ENCODE peak calls at places on chromosomes 5 and 9, in seven cellular contexts. H, Z, P, K, T, S and O are unnamed samples.

GRCh38 chr9:115012476-115012875 is 82.1 kb upstream of the TNFSF8 start:
- DNase-seq in K (no peak), P (no peak), H (no peak), S (no peak), Z (no peak), T (no peak), O (no peak)

GRCh38 chr9:114372971-114373591 is 14.7 kb downstream of the AKNA start:
- DNase-seq in K (no peak), Z (peak; percentile 93), H (no peak), S (no peak), P (no peak), T (no peak), O (peak; percentile 99)

GRCh38 chr9:90858505-90858904 is 56.9 kb downstream of the SYK start:
- DNase-seq in T (no peak), K (no peak), Z (no peak), P (no peak), S (no peak), H (no peak), O (no peak)

GRCh38 chr5:119166026-119166425 is 95.1 kb downstream of the DMXL1 start:
- DNase-seq in T (no peak), P (no peak), H (no peak), Z (no peak), K (no peak), S (no peak), O (no peak)

GRCh38 chr9:126618590-126619335 is 5.0 kb downstream of the LMX1B start:
- DNase-seq in Z (no peak), P (no peak), T (no peak), K (no peak), S (no peak), H (peak; percentile 51), O (no peak)

GRCh38 chr5:80192507-80193241 is 63.2 kb downstream of the SERINC5 start:
- DNase-seq in S (no peak), T (peak; percentile 31), H (no peak), K (no peak), P (peak; percentile 5), Z (no peak), O (no peak)

GRCh38 chr9:89676281-89676680 is 71.5 kb downstream of the GADD45G start:
- DNase-seq in H (no peak), P (no peak), S (no peak), T (no peak), Z (no peak), K (no peak), O (no peak)

GRCh38 chr5:44935262-44935661 is 126.5 kb downstream of the MRPS30 start:
- DNase-seq in P (peak; percentile 20), H (peak; percentile 60), Z (no peak), S (no peak), K (no peak), T (no peak), O (peak; percentile 39)

GRCh38 chr5:169161022-169161680 is 139.8 kb downstream of the SLIT3 start:
- DNase-seq in K (peak; percentile 53), S (no peak), P (peak; percentile 90), H (peak; percentile 18), Z (no peak), T (no peak), O (peak; percentile 63)

DNA sequence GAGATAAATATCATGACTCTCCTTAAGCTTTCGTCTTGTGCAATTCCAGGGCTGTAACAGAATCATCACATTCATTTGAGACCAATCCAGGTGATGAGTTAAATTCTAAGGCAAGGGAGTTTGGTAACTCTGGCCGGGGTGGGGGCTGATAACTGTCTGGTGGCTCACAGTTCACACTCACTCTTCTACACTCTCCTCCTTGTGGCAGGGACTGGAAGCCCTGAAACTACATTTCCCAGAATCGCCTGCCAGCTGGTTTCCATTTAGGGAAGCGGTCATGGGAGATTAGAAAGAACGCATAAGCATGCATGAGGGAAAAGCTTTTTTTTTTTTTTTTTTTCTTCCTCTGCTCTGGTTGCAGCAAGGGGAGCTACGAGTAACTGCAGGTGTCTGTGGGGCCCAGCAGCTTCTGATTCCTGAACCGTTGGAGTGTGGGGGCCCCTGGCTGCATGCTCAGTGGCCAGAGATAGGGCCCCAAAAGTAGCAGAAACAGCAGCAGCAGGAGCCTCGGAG is 154.8 kb upstream of the TBC1D2 start:
- DNase-seq in P (no peak), T (peak; percentile 10), H (peak; percentile 53), Z (no peak), K (peak; percentile 55), S (peak; percentile 68), O (peak; percentile 56)
- TF ChIP-seq MAX in P (no peak), T (no peak), H (no peak), Z (no peak), K (no peak), S (peak; percentile 67), O (no peak)

DNA sequence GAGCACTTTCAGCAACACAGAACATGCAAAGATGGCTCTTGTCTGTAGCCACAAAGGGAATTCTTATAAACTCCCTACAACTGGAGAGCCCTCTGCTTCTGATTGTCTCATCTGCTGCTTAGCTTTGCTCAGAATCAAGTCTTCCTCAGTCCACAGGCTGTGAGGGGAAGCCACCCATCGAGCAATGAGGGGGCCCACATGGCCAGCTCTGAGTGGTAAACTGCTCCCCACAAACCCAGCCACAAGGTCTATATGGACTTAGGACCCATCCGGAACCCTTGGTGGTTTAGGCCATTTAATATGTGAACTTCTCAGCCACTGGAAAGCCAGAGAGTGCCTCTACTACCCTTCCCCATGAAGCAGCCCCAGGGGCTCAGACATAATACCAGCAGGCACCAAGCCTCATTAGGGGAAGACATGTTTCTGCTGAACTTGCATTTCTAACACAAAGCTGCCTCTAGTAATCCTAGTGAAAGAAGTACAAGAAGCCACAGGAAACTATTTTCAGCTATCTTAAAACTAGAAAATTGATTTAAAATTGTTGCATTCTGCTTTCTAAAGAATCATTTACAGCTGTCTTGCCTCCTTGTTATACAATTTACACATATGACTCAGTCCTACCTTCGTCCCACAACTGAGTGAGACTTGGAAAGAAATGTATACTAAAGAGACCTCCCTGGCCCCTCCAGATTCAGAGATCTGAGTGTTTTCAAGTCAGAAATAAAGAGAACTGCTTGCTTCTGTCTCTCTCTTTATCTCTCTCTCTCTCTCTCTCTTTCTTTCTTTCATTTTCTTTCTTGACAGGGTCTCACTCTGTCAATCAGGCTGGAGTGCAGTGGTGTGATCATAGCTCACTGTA is 90.2 kb downstream of the ESM1 start:
- DNase-seq in Z (no peak), H (no peak), P (no peak), T (no peak), K (no peak), S (no peak), O (no peak)
- TF ChIP-seq MAX in Z (no peak), H (no peak), P (no peak), T (no peak), K (no peak), S (no peak), O (no peak)

DNA sequence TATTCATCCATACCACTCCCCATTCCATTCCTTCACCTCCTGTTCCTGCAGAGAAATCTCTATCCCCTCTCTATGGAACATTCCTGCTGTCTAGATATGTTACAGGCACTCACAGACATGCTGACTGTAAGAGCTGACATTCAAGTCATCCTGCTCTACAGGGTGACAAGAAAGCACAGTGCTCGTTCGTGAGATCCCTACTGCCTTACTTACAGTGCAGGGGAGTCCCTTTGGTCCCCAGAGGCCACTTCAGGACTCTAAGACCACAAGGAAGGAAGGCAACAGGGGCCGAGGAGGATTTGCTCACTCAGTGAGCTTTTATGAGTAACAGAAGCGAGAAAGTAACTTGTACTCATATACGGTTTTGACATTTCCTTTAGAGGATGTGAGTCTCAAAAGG is 110.5 kb downstream of the GAS1 start:
- DNase-seq in S (no peak), H (no peak), Z (peak; percentile 28), P (no peak), T (no peak), K (no peak), O (peak; percentile 14)
- TF ChIP-seq MAX in S (no peak), H (no peak), Z (no peak), P (no peak), T (no peak), K (no peak), O (no peak)

GRCh38 chr5:110884005-110884404 is 145.2 kb downstream of the SLC25A46 start:
- DNase-seq in S (no peak), Z (no peak), K (no peak), H (no peak), P (no peak), T (no peak), O (no peak)

GRCh38 chr5:110879675-110880074 is 140.9 kb downstream of the SLC25A46 start:
- DNase-seq in H (no peak), T (no peak), P (no peak), S (no peak), Z (no peak), K (no peak), O (peak; percentile 2)

DNA sequence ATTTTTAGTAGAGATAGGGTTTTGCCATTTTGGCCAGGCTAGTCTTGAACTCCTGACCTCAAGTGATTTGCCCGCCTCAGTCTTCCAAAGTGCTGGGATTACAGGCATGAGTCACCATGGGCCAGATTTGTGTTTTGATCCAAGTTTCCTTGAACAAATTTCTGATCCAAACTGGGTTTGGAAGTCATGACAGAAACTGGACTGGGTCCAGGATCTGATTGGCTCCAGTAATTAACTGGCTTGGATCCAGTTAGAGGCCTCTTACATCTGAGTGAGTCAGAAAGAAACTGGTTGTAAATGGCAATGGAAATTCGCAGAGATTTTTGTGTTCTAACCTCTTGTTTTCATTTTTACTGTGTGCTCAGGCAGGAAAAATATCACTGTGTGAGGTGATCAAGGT is 141.6 kb downstream of the SLC25A46 start:
- DNase-seq in K (no peak), Z (peak; percentile 4), T (no peak), S (no peak), H (no peak), P (no peak), O (no peak)
- TF ChIP-seq MAX in K (no peak), Z (no peak), T (no peak), S (no peak), H (no peak), P (no peak), O (no peak)

GRCh38 chr9:134420974-134421432 is 94.7 kb downstream of the RXRA start:
- DNase-seq in T (no peak), H (no peak), P (no peak), K (no peak), S (no peak), Z (no peak), O (no peak)

GRCh38 chr9:134418354-134418753 is 92.1 kb downstream of the RXRA start:
- DNase-seq in Z (no peak), T (no peak), P (no peak), S (no peak), H (no peak), K (no peak), O (no peak)

GRCh38 chr9:134418986-134419683 is 92.9 kb downstream of the RXRA start:
- DNase-seq in P (no peak), Z (no peak), H (no peak), T (no peak), K (no peak), S (no peak), O (no peak)

GRCh38 chr9:134420281-134420835 is 94.1 kb downstream of the RXRA start:
- DNase-seq in S (no peak), K (no peak), P (no peak), Z (no peak), H (no peak), T (no peak), O (no peak)

DNA sequence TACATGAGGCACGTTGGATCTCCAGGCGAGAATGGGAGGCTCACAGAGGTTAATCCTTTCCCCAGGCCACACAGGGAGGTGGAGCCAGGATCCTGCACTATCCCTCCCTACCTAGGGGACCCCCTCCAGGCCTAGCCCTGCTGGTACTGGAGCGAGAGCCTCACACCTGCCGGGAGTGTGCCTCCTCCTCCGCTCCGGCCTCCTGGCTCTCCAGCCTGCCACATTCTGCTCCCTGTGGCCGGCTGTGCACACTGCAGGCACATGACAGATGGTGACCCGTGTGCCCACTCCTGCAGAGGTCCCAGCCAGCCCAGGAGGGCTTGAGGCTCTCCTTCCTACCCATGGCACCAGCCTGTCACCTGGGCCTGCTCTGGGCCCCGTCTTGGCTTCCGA is 93.4 kb downstream of the RXRA start:
- DNase-seq in Z (no peak), H (peak; percentile 64), P (peak; percentile 39), S (peak; percentile 53), T (no peak), K (no peak), O (no peak)
- TF ChIP-seq MAX in Z (no peak), H (no peak), P (no peak), S (no peak), T (no peak), K (no peak), O (no peak)

GRCh38 chr5:174935854-174936474 is 211.6 kb downstream of the MSX2 start:
- DNase-seq in K (peak; percentile 14), Z (no peak), S (peak; percentile 66), T (peak; percentile 37), P (peak; percentile 57), H (peak; percentile 83), O (peak; percentile 37)
- TF ChIP-seq MAX in K (no peak), Z (no peak), S (no peak), T (no peak), P (no peak), H (no peak), O (peak; percentile 87)